ENCODE peak calls at places on chromosomes 1 and 21, in seven cellular contexts. A is cerebellar cortex, R is C1 segment of cervical spinal cord, T is right lobe of liver, L is fibroblast of gingiva, U is type B pancreatic cell, K is pulmonary artery endothelial cell. P is an unnamed sample.

GRCh38 chr1:114504023-114504422 is 7.0 kb downstream of the TRIM33 start:
- DNase-seq in T (no peak), R (no peak), A (no peak), L (no peak), K (no peak), U (no peak), P (no peak)

GRCh38 chr1:19113362-19114092 is 96.5 kb downstream of the UBR4 start:
- DNase-seq in A (peak), L (no peak), R (no peak), T (no peak), K (no peak), U (no peak), P (no peak)

GRCh38 chr1:41880261-41880660 is 38.5 kb downstream of the HIVEP3 start:
- DNase-seq in K (no peak), A (no peak), U (no peak), L (no peak), R (no peak), T (no peak), P (no peak)

GRCh38 chr1:28905921-28906666 is 8.3 kb upstream of the EPB41 start:
- DNase-seq in R (no peak), U (no peak), T (no peak), K (no peak), A (no peak), L (no peak), P (no peak)

GRCh38 chr1:152035406-152036315 is 1.1 kb downstream of the S100A11 start:
- DNase-seq in L (no peak), A (no peak), T (no peak), U (no peak), K (no peak), R (no peak), P (no peak)

GRCh38 chr1:87208936-87209335 is 119.7 kb upstream of the LMO4 start:
- DNase-seq in A (no peak), U (no peak), R (no peak), T (no peak), L (no peak), K (no peak), P (peak)

GRCh38 chr1:208445710-208446702 is 201.8 kb upstream of the PLXNA2 start:
- DNase-seq in U (no peak), K (no peak), A (no peak), T (no peak), R (no peak), L (no peak), P (no peak)

GRCh38 chr1:19426294-19427086 is 58.8 kb downstream of the CAPZB start:
- DNase-seq in L (no peak), A (no peak), U (no peak), R (no peak), T (no peak), K (no peak), P (no peak)

GRCh38 chr21:28633803-28634572 is 358.7 kb downstream of the LTN1 start:
- DNase-seq in T (no peak), K (peak), A (no peak), L (peak), R (no peak), U (no peak), P (no peak)

GRCh38 chr1:146012703-146013565 is 8.6 kb downstream of the HJV start:
- DNase-seq in U (no peak), L (peak), T (no peak), R (no peak), K (no peak), A (peak), P (peak)

GRCh38 chr1:172163479-172164215 is 256.8 kb upstream of the C1orf105 start:
- DNase-seq in K (no peak), U (no peak), R (no peak), T (no peak), A (no peak), L (peak), P (no peak)

GRCh38 chr1:166980818-166981217 is 5.5 kb upstream of the ILDR2 start:
- DNase-seq in T (no peak), K (no peak), R (no peak), A (no peak), U (no peak), L (no peak), P (no peak)

GRCh38 chr1:97632075-97632474 is 288.8 kb downstream of the DPYD start:
- DNase-seq in U (no peak), L (no peak), K (peak), A (no peak), R (no peak), T (no peak), P (no peak)

GRCh38 chr1:230067441-230067870 is 418 bp downstream of the GALNT2 start:
- DNase-seq in K (no peak), T (no peak), A (peak), R (peak), U (no peak), L (peak), P (no peak)

GRCh38 chr1:88252745-88253144 is 431.3 kb upstream of the PKN2 start:
- DNase-seq in K (no peak), U (no peak), A (no peak), R (no peak), T (no peak), L (no peak), P (no peak)

GRCh38 chr1:212980123-212980800 is 29.9 kb downstream of the VASH2 start:
- DNase-seq in T (no peak), R (no peak), A (no peak), K (no peak), L (no peak), U (no peak), P (no peak)

GRCh38 chr1:7378346-7379130 is 392.6 kb upstream of the VAMP3 start:
- DNase-seq in T (no peak), U (peak), A (no peak), R (no peak), L (no peak), K (no peak), P (no peak)

GRCh38 chr1:53047737-53048344 is 14.2 kb upstream of the PODN start:
- DNase-seq in A (no peak), U (no peak), T (no peak), L (peak), K (peak), R (no peak), P (no peak)

GRCh38 chr21:45819478-45820170 is 161.9 kb upstream of the COL6A1 start:
- DNase-seq in R (no peak), L (no peak), A (no peak), K (no peak), U (no peak), T (no peak), P (no peak)

GRCh38 chr1:47901001-47901575 is 96.1 kb downstream of the TRABD2B start:
- DNase-seq in R (no peak), K (no peak), A (peak), U (no peak), L (no peak), T (no peak), P (no peak)

GRCh38 chr1:198657550-198658064 is 18.8 kb downstream of the PTPRC start:
- DNase-seq in R (no peak), U (no peak), A (no peak), K (no peak), T (no peak), L (peak), P (peak)

GRCh38 chr1:9315411-9316079 is 22.9 kb downstream of the SPSB1 start:
- DNase-seq in K (no peak), U (no peak), A (no peak), T (no peak), R (peak), L (peak), P (no peak)

GRCh38 chr1:80542231-80542630 is 1258.5 kb upstream of the ADGRL2 start:
- DNase-seq in T (no peak), A (no peak), U (no peak), R (no peak), K (no peak), L (no peak), P (no peak)

GRCh38 chr1:62398377-62398776 is 38.5 kb upstream of the USP1 start:
- DNase-seq in A (no peak), L (no peak), R (no peak), U (no peak), K (no peak), T (no peak), P (no peak)

GRCh38 chr1:55816456-55816794 is 601.3 kb upstream of the USP24 start:
- DNase-seq in U (no peak), T (no peak), K (no peak), L (no peak), A (no peak), R (no peak), P (peak)